ENCODE peak calls at places on chromosomes 12 and 14, in six cellular contexts. H is astrocyte of the spinal cord, P is K562, X is fibroblast of villous mesenchyme, L is heart right ventricle, A is fibroblast of pulmonary artery. K is an unnamed sample.

GRCh38 chr12:75975692-75976091 is 55.9 kb downstream of the PHLDA1 start:
- DNase-seq in H (no peak), P (no peak), X (no peak), L (no peak), A (no peak), K (no peak)

GRCh38 chr12:75564398-75564797 is 53.0 kb upstream of the KRR1 start:
- DNase-seq in H (peak), P (no peak), X (no peak), L (no peak), A (peak), K (no peak)

GRCh38 chr12:43044241-43044640 is 454.7 kb upstream of the PRICKLE1 start:
- DNase-seq in H (no peak), P (no peak), X (no peak), L (no peak), A (no peak), K (no peak)

GRCh38 chr12:124481257-124481750 is 86.1 kb downstream of the NCOR2 start:
- DNase-seq in H (no peak), P (no peak), X (no peak), L (peak), A (no peak), K (no peak)

GRCh38 chr14:69713976-69714716 is 52.8 kb upstream of the SRSF5 start:
- DNase-seq in H (no peak), P (no peak), X (no peak), L (no peak), A (no peak), K (no peak)

GRCh38 chr14:61511558-61511924 is 183.8 kb upstream of the HIF1A start:
- DNase-seq in H (no peak), P (no peak), X (no peak), L (no peak), A (no peak), K (no peak)

GRCh38 chr14:51990488-51990887 is 1.1 kb downstream of the RTRAF start:
- DNase-seq in H (no peak), P (no peak), X (no peak), L (no peak), A (no peak), K (no peak)

GRCh38 chr14:61706096-61706690 is 10.9 kb downstream of the HIF1A start:
- DNase-seq in H (peak), P (no peak), X (no peak), L (no peak), A (peak), K (peak)

GRCh38 chr14:69708586-69709169 is 58.3 kb upstream of the SRSF5 start:
- DNase-seq in H (no peak), P (no peak), X (no peak), L (no peak), A (no peak), K (no peak)

GRCh38 chr14:94372021-94372605 is 16.3 kb downstream of the SERPINA1 start:
- DNase-seq in H (no peak), P (peak), X (no peak), L (no peak), A (no peak), K (no peak)

GRCh38 chr12:131132118-131132892 is 178.6 kb downstream of the ADGRD1 start:
- DNase-seq in H (peak), P (peak), X (peak), L (peak), A (peak), K (peak)

GRCh38 chr14:81268016-81268416 is 47.3 kb upstream of the GTF2A1 start:
- DNase-seq in H (no peak), P (peak), X (no peak), L (no peak), A (peak), K (no peak)

GRCh38 chr12:13913371-13913770 is 68.0 kb downstream of the GRIN2B start:
- DNase-seq in H (no peak), P (no peak), X (no peak), L (no peak), A (no peak), K (no peak)

GRCh38 chr12:7093892-7094291 is 1.6 kb upstream of the C1R start:
- DNase-seq in H (no peak), P (no peak), X (peak), L (no peak), A (peak), K (peak)

GRCh38 chr12:6154730-6155459 is 30.4 kb upstream of the VWF start:
- DNase-seq in H (no peak), P (peak), X (peak), L (peak), A (no peak), K (no peak)

GRCh38 chr12:88743946-88744685 is 163.8 kb upstream of the KITLG start:
- DNase-seq in H (no peak), P (no peak), X (peak), L (no peak), A (no peak), K (no peak)

GRCh38 chr14:93105362-93105761 is 10.4 kb downstream of the ITPK1 start:
- DNase-seq in H (peak), P (no peak), X (peak), L (no peak), A (peak), K (peak)

GRCh38 chr12:93025145-93026103 is 96.3 kb upstream of the EEA1 start:
- DNase-seq in H (peak), P (peak), X (peak), L (no peak), A (peak), K (peak)

GRCh38 chr12:26465419-26466097 is 270.2 kb downstream of the SSPN start:
- DNase-seq in H (no peak), P (peak), X (no peak), L (no peak), A (peak), K (peak)

GRCh38 chr12:116563262-116563661 is 4.1 kb downstream of the MAP1LC3B2 start:
- DNase-seq in H (no peak), P (no peak), X (no peak), L (no peak), A (no peak), K (no peak)

GRCh38 chr14:75295061-75295461 is 16.4 kb downstream of the FOS start:
- DNase-seq in H (peak), P (peak), X (peak), L (peak), A (peak), K (peak)

GRCh38 chr12:108821407-108822397 is 35.7 kb downstream of the SSH1 start:
- DNase-seq in H (no peak), P (peak), X (peak), L (no peak), A (peak), K (peak)

GRCh38 chr12:58995964-58996363 is 75.7 kb upstream of the LRIG3 start:
- DNase-seq in H (no peak), P (no peak), X (no peak), L (no peak), A (no peak), K (no peak)

GRCh38 chr14:68285421-68286179 is 466.0 kb downstream of the RAD51B start:
- DNase-seq in H (no peak), P (no peak), X (peak), L (no peak), A (no peak), K (no peak)
- H3K4me3 ChIP-seq in H (no peak), P (no peak), X (no peak), L (no peak), A (no peak), K (no peak)

GRCh38 chr12:113002676-113003075 is 24.4 kb downstream of the OAS2 start:
- DNase-seq in H (no peak), P (no peak), X (no peak), L (no peak), A (no peak), K (no peak)

GRCh38 chr12:113000433-113000832 is 22.1 kb downstream of the OAS2 start:
- DNase-seq in H (no peak), P (no peak), X (no peak), L (no peak), A (no peak), K (no peak)

GRCh38 chr12:113003631-113004030 is 25.3 kb downstream of the OAS2 start:
- DNase-seq in H (no peak), P (no peak), X (no peak), L (no peak), A (no peak), K (no peak)

GRCh38 chr12:112998997-112999767 is 20.9 kb downstream of the OAS2 start:
- DNase-seq in H (no peak), P (no peak), X (no peak), L (no peak), A (no peak), K (no peak)

GRCh38 chr12:113002155-113002554 is 23.8 kb downstream of the OAS2 start:
- DNase-seq in H (no peak), P (no peak), X (no peak), L (no peak), A (no peak), K (no peak)
- TF ChIP-seq CTCF in H (peak), P (no peak), X (no peak), L (no peak), A (no peak), K (no peak)

GRCh38 chr14:21300892-21301291 is 21.0 kb downstream of the RPGRIP1 start:
- DNase-seq in H (no peak), P (no peak), X (no peak), L (peak), A (no peak), K (no peak)
- H3K4me3 ChIP-seq in H (no peak), P (no peak), X (peak), L (peak), A (no peak), K (peak)

GRCh38 chr14:59511916-59512530 is 27.7 kb downstream of the JKAMP start:
- DNase-seq in H (no peak), P (peak), X (peak), L (no peak), A (no peak), K (peak)
- TF ChIP-seq CTCF in H (peak), P (peak), X (peak), L (peak), A (peak), K (peak)

GRCh38 chr12:104050436-104050835 is 449 bp upstream of the GLT8D2 start:
- DNase-seq in H (no peak), P (no peak), X (no peak), L (no peak), A (no peak), K (no peak)
- H3K4me3 ChIP-seq in H (peak), P (no peak), X (peak), L (peak), A (peak), K (peak)

DNA sequence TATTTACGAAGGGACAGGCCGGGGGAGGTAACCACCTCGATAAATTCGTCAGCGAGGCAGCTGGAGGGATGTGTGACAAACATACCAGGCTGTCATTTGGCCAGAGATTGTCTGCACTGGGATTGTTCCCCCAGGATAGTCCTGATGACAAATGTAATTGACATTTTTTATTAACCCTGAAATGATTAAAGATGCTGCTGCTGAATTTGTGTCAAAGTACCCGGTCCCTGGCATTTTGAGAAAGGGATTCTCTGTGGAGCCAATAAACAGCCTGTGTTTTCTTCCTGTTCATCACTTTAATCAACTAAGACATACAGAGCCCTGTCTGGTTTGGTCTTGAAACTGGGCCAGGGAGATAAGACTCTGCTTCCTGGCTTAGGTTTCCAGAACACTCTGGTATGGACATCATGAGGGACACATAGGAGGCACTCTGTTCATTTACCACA is 117.6 kb downstream of the SLC25A47 start:
- DNase-seq in H (no peak), P (peak), X (peak), L (no peak), A (peak), K (peak)
- TF ChIP-seq CTCF in H (no peak), P (no peak), X (no peak), L (no peak), A (no peak), K (no peak)